ENCODE peak calls at places on chromosomes 12 and 14, in four cellular contexts. Q, B, C and V are unnamed samples.

GRCh38 chr12:56014205-56014604 is 6.6 kb upstream of the IKZF4 start:
- DNase-seq in Q (no peak), B (no peak), C (no peak), V (no peak)

GRCh38 chr14:65926935-65927700 is 514.6 kb downstream of the FUT8 start:
- DNase-seq in Q (no peak), B (no peak), C (no peak), V (no peak)

GRCh38 chr14:76775695-76776305 is 14.5 kb downstream of the VASH1 start:
- DNase-seq in Q (no peak), B (no peak), C (no peak), V (peak; percentile 33)

GRCh38 chr14:90903101-90903500 is 86.9 kb upstream of the TTC7B start:
- DNase-seq in Q (peak; percentile 80), B (no peak), C (peak; percentile 45), V (no peak)

GRCh38 chr12:100793182-100793581 is 1.4 kb upstream of the ANO4 start:
- DNase-seq in Q (no peak), B (no peak), C (no peak), V (no peak)

GRCh38 chr12:12441051-12441807 is 84.4 kb downstream of the BORCS5 start:
- DNase-seq in Q (no peak), B (no peak), C (no peak), V (no peak)

GRCh38 chr12:10851243-10851858 is 2.1 kb upstream of the PRR4 start:
- DNase-seq in Q (no peak), B (no peak), C (no peak), V (no peak)

GRCh38 chr14:65333926-65334687 is 78.4 kb upstream of the FUT8 start:
- DNase-seq in Q (no peak), B (no peak), C (no peak), V (no peak)

GRCh38 chr14:22190411-22191191 is 398.4 kb downstream of the DAD1 start:
- DNase-seq in Q (no peak), B (no peak), C (no peak), V (no peak)